ENCODE peak calls at places on chromosomes 6 and 20, in four cellular contexts. One of them, this sample, is unnamed.

GRCh38 chr6:16947461-16948159 is 154.2 kb upstream of the STMND1 start:
- DNase-seq in mucosa of descending colon: no peak
- DNase-seq in A549: no peak
- DNase-seq in AG04449: peak; percentile 99
- DNase-seq in this sample: peak; percentile 98

GRCh38 chr6:43798688-43799444 is 28.9 kb downstream of the VEGFA start:
- DNase-seq in AG04449: no peak
- DNase-seq in A549: peak; percentile 50
- DNase-seq in mucosa of descending colon: peak; percentile 92
- DNase-seq in this sample: no peak

GRCh38 chr6:31663961-31664789 is 622 bp downstream of the GPANK1 start:
- DNase-seq in A549: no peak
- DNase-seq in AG04449: no peak
- DNase-seq in mucosa of descending colon: no peak
- DNase-seq in this sample: peak; percentile 61

GRCh38 chr6:75374913-75375530 is 90.4 kb upstream of the TMEM30A start:
- DNase-seq in mucosa of descending colon: no peak
- DNase-seq in AG04449: no peak
- DNase-seq in A549: no peak
- DNase-seq in this sample: no peak

GRCh38 chr6:134035823-134036296 is 16.6 kb downstream of the SLC2A12 start:
- DNase-seq in mucosa of descending colon: peak; percentile 56
- DNase-seq in A549: peak; percentile 11
- DNase-seq in AG04449: no peak
- DNase-seq in this sample: no peak

GRCh38 chr6:131765081-131765852 is 42.6 kb upstream of the ENPP1 start:
- DNase-seq in mucosa of descending colon: no peak
- DNase-seq in A549: no peak
- DNase-seq in AG04449: no peak
- DNase-seq in this sample: no peak

GRCh38 chr6:25147191-25147590 is 132.0 kb upstream of the CARMIL1 start:
- DNase-seq in mucosa of descending colon: no peak
- DNase-seq in AG04449: no peak
- DNase-seq in A549: no peak
- DNase-seq in this sample: no peak

GRCh38 chr6:163751032-163751525 is 336.6 kb downstream of the QKI start:
- DNase-seq in A549: no peak
- DNase-seq in AG04449: no peak
- DNase-seq in mucosa of descending colon: no peak
- DNase-seq in this sample: no peak

GRCh38 chr20:17646209-17646717 is 35.8 kb downstream of the RRBP1 start:
- DNase-seq in A549: no peak
- DNase-seq in mucosa of descending colon: peak; percentile 32
- DNase-seq in AG04449: no peak
- DNase-seq in this sample: no peak

GRCh38 chr20:62831854-62832211 is 15.0 kb downstream of the COL9A3 start:
- DNase-seq in AG04449: no peak
- DNase-seq in mucosa of descending colon: no peak
- DNase-seq in A549: no peak
- DNase-seq in this sample: no peak

GRCh38 chr20:62830251-62830650 is 13.4 kb downstream of the COL9A3 start:
- DNase-seq in mucosa of descending colon: no peak
- DNase-seq in A549: no peak
- DNase-seq in AG04449: no peak
- DNase-seq in this sample: no peak

GRCh38 chr20:62832212-62832922 is 15.5 kb downstream of the COL9A3 start:
- DNase-seq in mucosa of descending colon: peak; percentile 61
- DNase-seq in A549: no peak
- DNase-seq in AG04449: no peak
- DNase-seq in this sample: no peak

GRCh38 chr20:62830821-62831220 is 14.0 kb downstream of the COL9A3 start:
- DNase-seq in A549: no peak
- DNase-seq in AG04449: no peak
- DNase-seq in mucosa of descending colon: no peak
- DNase-seq in this sample: no peak

GRCh38 chr20:62831361-62831788 is 14.5 kb downstream of the COL9A3 start:
- DNase-seq in mucosa of descending colon: no peak
- DNase-seq in A549: no peak
- DNase-seq in AG04449: no peak
- DNase-seq in this sample: no peak
- H3K4me3 ChIP-seq in mucosa of descending colon: no peak overlapping the region
- H3K4me3 ChIP-seq in A549: no peak overlapping the region
- H3K4me3 ChIP-seq in AG04449: no peak overlapping the region
- H3K4me3 ChIP-seq in this sample: no peak overlapping the region

DNA sequence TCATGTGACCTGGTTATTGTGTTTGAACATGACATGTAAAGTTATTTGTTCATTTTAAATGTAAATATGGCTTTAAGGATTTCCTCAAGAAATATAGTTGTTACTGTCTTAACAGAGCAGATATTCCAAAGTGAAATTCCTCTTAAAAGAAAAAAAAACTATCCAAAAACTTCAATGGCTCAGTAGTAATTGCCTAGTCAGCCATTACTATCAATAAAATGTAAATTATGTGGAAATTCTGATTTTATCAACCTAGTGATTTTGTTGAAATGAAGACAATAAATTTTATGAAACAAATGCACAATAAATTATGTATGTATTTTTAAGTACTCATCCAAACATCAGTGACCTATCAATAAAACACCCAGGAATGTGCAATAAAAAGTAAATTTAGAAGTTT is 463.3 kb downstream of the TENT5A start:
- DNase-seq in AG04449: no peak
- DNase-seq in A549: no peak
- DNase-seq in mucosa of descending colon: no peak
- DNase-seq in this sample: no peak
- TF ChIP-seq CTCF in AG04449: no peak
- TF ChIP-seq CTCF in A549: no peak
- TF ChIP-seq CTCF in mucosa of descending colon: no peak
- TF ChIP-seq CTCF in this sample: no peak

DNA sequence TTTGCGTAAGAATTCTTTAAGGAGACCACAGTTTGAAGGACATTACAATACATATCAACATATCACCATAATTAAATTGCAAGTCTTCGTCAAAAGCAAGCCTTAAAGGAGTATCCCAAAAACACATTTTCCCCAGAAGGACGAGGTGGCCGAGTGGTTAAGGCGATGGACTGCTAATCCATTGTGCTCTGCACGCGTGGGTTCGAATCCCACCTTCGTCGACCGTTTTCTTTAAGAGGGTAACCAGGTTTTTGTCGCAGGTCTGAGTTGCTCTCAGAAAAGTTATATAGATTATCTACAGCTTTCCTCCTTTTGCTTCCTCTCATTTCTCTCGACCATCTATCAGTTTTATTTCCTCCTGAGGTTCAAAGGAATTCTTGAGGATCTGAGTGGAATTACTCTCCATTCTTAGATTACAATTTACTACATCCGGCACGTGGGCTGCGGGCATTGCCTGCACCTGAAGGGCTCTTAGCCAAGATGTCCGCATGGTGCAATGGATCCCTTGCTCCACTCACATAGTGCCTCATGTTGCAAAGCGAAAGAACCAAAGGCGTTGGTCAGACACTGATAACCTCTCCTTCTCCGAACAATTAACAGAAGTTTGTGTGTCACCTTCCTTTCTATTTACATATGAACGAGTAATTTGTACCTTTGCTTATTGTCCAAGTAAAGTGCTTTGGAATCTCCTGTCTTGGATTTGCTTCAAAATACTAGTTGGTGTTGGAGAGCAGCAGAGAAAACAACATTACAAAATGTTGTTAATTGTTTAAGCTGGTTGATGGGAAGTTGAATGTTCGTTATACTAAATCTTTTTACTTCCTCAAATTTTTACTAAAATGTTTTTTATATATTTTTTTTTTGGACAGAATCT is 14.0 kb downstream of the POM121L2 start:
- DNase-seq in mucosa of descending colon: no peak
- DNase-seq in A549: no peak
- DNase-seq in AG04449: no peak
- DNase-seq in this sample: peak; percentile 53
- H3K4me3 ChIP-seq in mucosa of descending colon: no peak overlapping the region
- H3K4me3 ChIP-seq in A549: peak overlapping the region; percentile 58
- H3K4me3 ChIP-seq in AG04449: peak overlapping the region; percentile 13
- H3K4me3 ChIP-seq in this sample: peak overlapping the region; percentile 58

DNA sequence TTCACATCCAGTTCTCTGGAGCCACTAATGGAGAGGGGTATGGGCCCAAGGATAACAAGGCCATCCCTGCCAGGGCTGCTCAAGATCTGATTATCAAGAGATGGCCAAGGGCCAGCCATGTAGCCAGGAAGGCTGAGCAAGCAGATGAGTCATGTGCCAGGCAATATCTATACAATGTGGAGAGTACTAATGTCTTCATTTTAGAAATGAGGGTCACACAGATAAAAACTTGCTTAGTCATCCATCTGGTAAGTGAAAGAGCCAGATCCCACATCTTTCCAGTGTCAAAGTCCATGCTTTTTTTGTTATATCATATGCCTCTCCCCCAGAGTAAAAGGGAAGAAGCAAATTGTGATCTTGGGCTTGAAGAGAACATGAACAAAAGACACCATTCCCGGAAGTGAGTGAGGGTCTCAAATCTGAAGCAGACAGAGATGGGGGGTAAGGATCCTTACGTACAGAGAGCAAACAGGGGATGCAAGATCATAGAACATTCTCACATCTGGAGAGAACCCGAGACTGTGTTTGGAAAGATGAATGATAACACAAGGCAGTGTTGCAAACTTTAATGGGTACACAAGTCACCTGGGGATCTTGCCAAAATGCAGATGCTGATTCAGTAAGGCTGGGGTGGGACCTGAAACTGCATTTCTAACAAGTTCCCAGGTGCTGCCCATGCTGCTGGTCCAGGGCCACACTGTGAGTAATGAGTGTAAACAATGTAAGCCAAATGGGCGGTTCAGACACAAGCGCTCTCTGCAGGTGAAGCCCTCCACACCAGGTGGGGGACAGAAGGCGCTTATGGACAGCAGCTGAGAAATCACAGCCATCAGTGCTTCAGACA is 20.0 kb upstream of the GSTA3 start:
- DNase-seq in AG04449: peak; percentile 75
- DNase-seq in mucosa of descending colon: no peak
- DNase-seq in A549: peak; percentile 32
- DNase-seq in this sample: peak; percentile 30
- TF ChIP-seq CTCF in AG04449: no peak
- TF ChIP-seq CTCF in mucosa of descending colon: no peak
- TF ChIP-seq CTCF in A549: no peak
- TF ChIP-seq CTCF in this sample: no peak

GRCh38 chr20:46087161-46087560 is 2.6 kb downstream of the NCOA5 start:
- DNase-seq in mucosa of descending colon: no peak
- DNase-seq in A549: no peak
- DNase-seq in AG04449: no peak
- DNase-seq in this sample: no peak
- H3K4me3 ChIP-seq in mucosa of descending colon: no peak overlapping the region
- H3K4me3 ChIP-seq in A549: no peak overlapping the region
- H3K4me3 ChIP-seq in AG04449: no peak overlapping the region
- H3K4me3 ChIP-seq in this sample: no peak overlapping the region

DNA sequence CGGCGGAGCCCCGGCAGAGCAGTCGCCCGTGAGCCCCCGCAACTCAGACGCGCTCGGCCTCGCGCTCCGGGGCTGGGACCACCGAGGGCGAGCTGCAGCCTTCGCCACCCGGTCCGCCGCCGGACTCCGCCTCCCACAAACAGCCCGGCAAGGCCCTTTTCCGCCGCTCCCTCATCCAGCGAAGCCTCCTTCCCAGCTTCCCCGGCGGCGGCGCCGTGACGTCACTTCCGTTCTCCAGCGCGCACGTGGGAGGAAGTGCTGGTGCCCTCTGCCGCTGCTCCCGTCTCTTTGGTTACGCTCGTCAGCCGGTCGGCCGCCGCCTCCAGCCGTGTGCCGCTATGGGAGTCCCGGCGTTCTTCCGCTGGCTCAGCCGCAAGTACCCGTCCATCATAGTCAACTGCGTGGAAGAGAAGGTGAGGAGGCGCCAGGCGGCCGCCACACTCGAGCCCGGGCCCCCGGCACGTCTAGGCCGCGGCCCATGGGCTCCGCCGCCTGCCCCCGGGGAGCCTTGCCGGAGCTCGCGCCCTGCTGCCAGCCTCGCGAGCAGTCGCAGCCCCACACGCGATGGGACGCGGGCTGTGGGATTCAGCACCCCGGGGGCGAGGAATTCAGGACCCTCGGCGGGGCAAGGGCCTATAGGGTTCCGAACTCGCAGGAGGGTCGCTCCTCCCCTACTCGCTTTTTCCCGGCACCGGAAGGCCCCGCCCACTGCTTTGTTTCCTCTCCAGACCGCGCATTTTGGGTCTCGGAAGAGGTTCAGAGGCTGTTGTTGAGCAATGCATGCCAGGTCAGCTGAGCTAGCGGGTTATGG is at the start of gene XRN2:
- DNase-seq in A549: peak; percentile 85
- DNase-seq in mucosa of descending colon: peak; percentile 97
- DNase-seq in AG04449: peak; percentile 53
- DNase-seq in this sample: peak; percentile 82
- TF ChIP-seq CTCF in A549: no peak
- TF ChIP-seq CTCF in mucosa of descending colon: no peak
- TF ChIP-seq CTCF in AG04449: peak; percentile 8
- TF ChIP-seq CTCF in this sample: no peak

This sample was measured in HFF-Myc.